ENCODE peak calls at places on chromosomes 13 and 19, in nine cellular contexts. H is tibial nerve; V is HEK293T; D is AG10803; K is NCI-H524; Y is CD4-positive, alpha-beta T cell; E is activated gamma-delta T cell treated with anti-CD3 and anti-CD28 coated beads, Interleukin-2, amount 50 U/mL, for 16 hours; W is NCI-H1092; L is AG04450. P is an unnamed sample.

GRCh38 chr13:33472446-33472845 is 186.9 kb upstream of the STARD13 start:
- DNase-seq in H (no peak), V (no peak), D (no peak), K (no peak), Y (no peak), E (no peak), W (no peak), L (no peak), P (no peak)

GRCh38 chr19:45098521-45099464 is 5.8 kb downstream of the PPP1R37 start:
- DNase-seq in H (no peak), V (no peak), D (peak; percentile 33), K (no peak), Y (no peak), E (no peak), W (no peak), L (no peak), P (no peak)

GRCh38 chr13:46903748-46904147 is 6.9 kb upstream of the HTR2A start:
- DNase-seq in H (no peak), V (no peak), D (peak; percentile 45), K (no peak), Y (no peak), E (no peak), W (no peak), L (no peak), P (no peak)

GRCh38 chr19:1045247-1045603 is 5.3 kb downstream of the ABCA7 start:
- DNase-seq in H (no peak), V (peak; percentile 98), D (no peak), K (no peak), Y (no peak), E (no peak), W (no peak), L (no peak), P (peak; percentile 90)

GRCh38 chr13:80473695-80474094 is 132.8 kb upstream of the SPRY2 start:
- DNase-seq in H (no peak), V (no peak), D (no peak), K (peak; percentile 87), Y (no peak), E (no peak), W (no peak), L (no peak), P (no peak)

GRCh38 chr19:17946965-17947784 is 14.4 kb downstream of the CCDC124 start:
- DNase-seq in H (no peak), V (no peak), D (no peak), K (no peak), Y (no peak), E (no peak), W (peak; percentile 34), L (no peak), P (no peak)

GRCh38 chr13:102707465-102707864 is 12.6 kb upstream of the METTL21C start:
- DNase-seq in H (no peak), V (no peak), D (peak; percentile 96), K (no peak), Y (no peak), E (no peak), W (peak; percentile 44), L (peak; percentile 68), P (no peak)

GRCh38 chr13:111489301-111489700 is 168.9 kb downstream of the TEX29 start:
- DNase-seq in H (no peak), V (no peak), D (no peak), K (no peak), Y (no peak), E (no peak), W (no peak), L (no peak), P (no peak)

GRCh38 chr19:21691656-21692055 is 75.7 kb downstream of the ZNF100 start:
- DNase-seq in H (no peak), V (no peak), D (no peak), K (no peak), Y (no peak), E (no peak), W (no peak), L (no peak), P (no peak)

GRCh38 chr19:19098703-19099632 is 35.2 kb downstream of the SLC25A42 start:
- DNase-seq in H (no peak), V (no peak), D (no peak), K (no peak), Y (no peak), E (no peak), W (no peak), L (no peak), P (no peak)

GRCh38 chr19:45130888-45131615 is 29.7 kb downstream of the NKPD1 start:
- DNase-seq in H (no peak), V (no peak), D (no peak), K (peak; percentile 75), Y (no peak), E (no peak), W (peak; percentile 55), L (no peak), P (no peak)

GRCh38 chr19:55095260-55096060 is 19.8 kb downstream of the EPS8L1 start:
- DNase-seq in H (no peak), V (peak; percentile 49), D (no peak), K (no peak), Y (no peak), E (no peak), W (no peak), L (no peak), P (no peak)

GRCh38 chr19:49637865-49638350 is 2.0 kb downstream of the RRAS start:
- DNase-seq in H (peak; percentile 86), V (no peak), D (peak; percentile 82), K (no peak), Y (no peak), E (no peak), W (no peak), L (no peak), P (no peak)

GRCh38 chr13:41562541-41563178 is 105.3 kb downstream of the RGCC start:
- DNase-seq in H (no peak), V (no peak), D (no peak), K (no peak), Y (no peak), E (no peak), W (no peak), L (no peak), P (no peak)

GRCh38 chr19:19032420-19033175 is 719 bp downstream of the SUGP2 start:
- DNase-seq in H (peak; percentile 81), V (peak; percentile 91), D (peak; percentile 95), K (peak; percentile 94), Y (peak; percentile 58), E (peak; percentile 70), W (peak; percentile 65), L (peak; percentile 78), P (peak; percentile 92)

GRCh38 chr19:17488593-17489391 is 18.5 kb downstream of the SLC27A1 start:
- DNase-seq in H (no peak), V (peak; percentile 92), D (no peak), K (peak; percentile 47), Y (peak; percentile 67), E (peak; percentile 51), W (no peak), L (no peak), P (peak; percentile 93)

GRCh38 chr19:48726573-48726972 is 7.0 kb upstream of the MAMSTR start:
- DNase-seq in H (no peak), V (no peak), D (no peak), K (no peak), Y (no peak), E (no peak), W (no peak), L (no peak), P (no peak)